ENCODE peak calls at places on chromosomes 5 and 9, in nine cellular contexts. Z is NCI-H510A treated with DMSO at 0.1 percent for 48 hours; N is ELR; L is DMS79 treated with DMSO at 0.1 percent for 48 hours; S is sigmoid colon; P is posterior cingulate gyrus; D is HEK293T; Q is Kasumi-1; U is effector memory CD8-positive, alpha-beta T cell. V is an unnamed sample.

GRCh38 chr9:14383296-14383695 is 69.4 kb upstream of the NFIB start:
- DNase-seq in Z (no peak), N (no peak), L (peak; percentile 86), S (no peak), P (no peak), D (no peak), Q (peak; percentile 6), U (no peak), V (no peak)

GRCh38 chr9:86667307-86667706 is 280.0 kb downstream of the GAS1 start:
- DNase-seq in Z (no peak), N (peak; percentile 66), L (no peak), S (no peak), P (no peak), D (no peak), Q (no peak), U (no peak), V (no peak)

GRCh38 chr5:170338933-170339779 is 41.6 kb upstream of the LCP2 start:
- DNase-seq in Z (no peak), N (no peak), L (no peak), S (peak; percentile 12), P (no peak), D (no peak), Q (peak; percentile 30), U (peak; percentile 58), V (no peak)

GRCh38 chr9:87662808-87663528 is 63.0 kb upstream of the CTSL start:
- DNase-seq in Z (peak; percentile 17), N (peak; percentile 72), L (no peak), S (peak; percentile 86), P (peak; percentile 78), D (peak; percentile 81), Q (peak; percentile 52), U (no peak), V (peak; percentile 83)

GRCh38 chr9:36218011-36218410 is 27.3 kb downstream of the CLTA start:
- DNase-seq in Z (no peak), N (no peak), L (no peak), S (no peak), P (no peak), D (no peak), Q (no peak), U (no peak), V (no peak)

GRCh38 chr9:5879419-5880181 is 11.1 kb upstream of the MLANA start:
- DNase-seq in Z (no peak), N (peak; percentile 91), L (no peak), S (no peak), P (no peak), D (no peak), Q (no peak), U (no peak), V (no peak)

GRCh38 chr5:138653502-138653901 is 78.3 kb upstream of the HSPA9 start:
- DNase-seq in Z (no peak), N (peak; percentile 56), L (no peak), S (no peak), P (no peak), D (no peak), Q (peak; percentile 44), U (no peak), V (no peak)

GRCh38 chr9:130104413-130105193 is 50.9 kb downstream of the GPR107 start:
- DNase-seq in Z (no peak), N (no peak), L (no peak), S (no peak), P (no peak), D (no peak), Q (peak; percentile 23), U (no peak), V (no peak)

GRCh38 chr9:38087934-38088925 is 19.2 kb upstream of the SHB start:
- DNase-seq in Z (peak; percentile 22), N (peak; percentile 61), L (peak; percentile 31), S (peak; percentile 86), P (peak; percentile 81), D (peak; percentile 85), Q (no peak), U (peak; percentile 76), V (peak; percentile 62)

GRCh38 chr9:92715488-92716231 is 45.7 kb upstream of the IPPK start:
- DNase-seq in Z (no peak), N (no peak), L (no peak), S (no peak), P (no peak), D (no peak), Q (no peak), U (no peak), V (no peak)

GRCh38 chr9:120438111-120438510 is 141.9 kb downstream of the CDK5RAP2 start:
- DNase-seq in Z (no peak), N (peak; percentile 24), L (no peak), S (no peak), P (no peak), D (no peak), Q (no peak), U (no peak), V (no peak)

GRCh38 chr9:71524996-71525580 is 243.2 kb downstream of the CEMIP2 start:
- DNase-seq in Z (no peak), N (no peak), L (no peak), S (no peak), P (no peak), D (no peak), Q (no peak), U (no peak), V (peak; percentile 14)

GRCh38 chr5:150160448-150161069 is 4.9 kb upstream of the PDGFRB start:
- DNase-seq in Z (no peak), N (no peak), L (no peak), S (no peak), P (no peak), D (no peak), Q (no peak), U (no peak), V (no peak)

GRCh38 chr5:62083661-62084060 is 222.3 kb upstream of the KIF2A start:
- DNase-seq in Z (no peak), N (no peak), L (no peak), S (no peak), P (no peak), D (no peak), Q (no peak), U (no peak), V (no peak)

GRCh38 chr9:38047301-38048251 is 21.5 kb downstream of the SHB start:
- DNase-seq in Z (peak; percentile 68), N (peak; percentile 99), L (peak; percentile 79), S (peak; percentile 80), P (no peak), D (peak; percentile 28), Q (peak; percentile 39), U (no peak), V (peak; percentile 82)

GRCh38 chr9:6869081-6869948 is 111.5 kb downstream of the KDM4C start:
- DNase-seq in Z (no peak), N (no peak), L (no peak), S (no peak), P (no peak), D (no peak), Q (no peak), U (no peak), V (no peak)

GRCh38 chr5:123951204-123951977 is 439.4 kb downstream of the CSNK1G3 start:
- DNase-seq in Z (no peak), N (peak; percentile 72), L (no peak), S (no peak), P (no peak), D (no peak), Q (no peak), U (no peak), V (no peak)

GRCh38 chr5:1272201-1272600 is 22.7 kb downstream of the TERT start:
- DNase-seq in Z (no peak), N (peak; percentile 32), L (no peak), S (no peak), P (no peak), D (no peak), Q (no peak), U (no peak), V (no peak)

GRCh38 chr5:154472871-154473580 is 5.0 kb downstream of the HAND1 start:
- DNase-seq in Z (no peak), N (no peak), L (no peak), S (no peak), P (no peak), D (no peak), Q (no peak), U (no peak), V (no peak)

GRCh38 chr9:35687972-35688557 is 1.7 kb downstream of the TPM2 start:
- DNase-seq in Z (no peak), N (no peak), L (no peak), S (no peak), P (no peak), D (no peak), Q (no peak), U (no peak), V (no peak)

GRCh38 chr5:8861764-8862163 is 684.1 kb downstream of the SEMA5A start:
- DNase-seq in Z (peak; percentile 67), N (no peak), L (no peak), S (no peak), P (no peak), D (no peak), Q (no peak), U (no peak), V (no peak)

GRCh38 chr5:37086466-37087178 is 162.6 kb downstream of the CPLANE1 start:
- DNase-seq in Z (no peak), N (peak; percentile 78), L (no peak), S (no peak), P (no peak), D (no peak), Q (no peak), U (no peak), V (no peak)

GRCh38 chr9:37004424-37004935 is 29.6 kb downstream of the PAX5 start:
- DNase-seq in Z (peak; percentile 11), N (no peak), L (peak; percentile 81), S (no peak), P (no peak), D (no peak), Q (peak; percentile 23), U (no peak), V (no peak)

GRCh38 chr9:95507456-95508241 is 9.1 kb downstream of the PTCH1 start:
- DNase-seq in Z (peak; percentile 47), N (peak; percentile 56), L (peak; percentile 20), S (peak; percentile 78), P (peak; percentile 37), D (no peak), Q (peak; percentile 51), U (peak; percentile 56), V (peak; percentile 60)

GRCh38 chr5:142807378-142807911 is 37.3 kb downstream of the ARHGAP26 start:
- DNase-seq in Z (no peak), N (no peak), L (no peak), S (peak; percentile 74), P (no peak), D (no peak), Q (peak; percentile 30), U (no peak), V (no peak)

GRCh38 chr5:179304466-179304865 is 40.8 kb downstream of the ADAMTS2 start:
- DNase-seq in Z (no peak), N (peak; percentile 95), L (no peak), S (no peak), P (no peak), D (no peak), Q (no peak), U (no peak), V (no peak)

GRCh38 chr5:90982576-90982975 is 400.5 kb downstream of the ARRDC3 start:
- DNase-seq in Z (no peak), N (no peak), L (no peak), S (no peak), P (no peak), D (no peak), Q (no peak), U (no peak), V (no peak)

GRCh38 chr5:113902917-113903681 is 389.6 kb downstream of the YTHDC2 start:
- DNase-seq in Z (no peak), N (no peak), L (no peak), S (no peak), P (no peak), D (no peak), Q (no peak), U (no peak), V (no peak)